ENCODE peak calls at places on chromosomes 6 and 20, in four cellular contexts. K is thoracic aorta, F is stomach, S is HL-60. G is an unnamed sample.
A peak's percentile ranks its signal among the peaks of the same experiment; 100 is the strongest.

GRCh38 chr6:85388531-85388930 is 61.4 kb upstream of the NT5E start:
- DNase-seq in K (no peak), F (no peak), S (no peak), G (no peak)

GRCh38 chr6:82917346-82918064 is 148.1 kb downstream of the UBE3D start:
- DNase-seq in K (no peak), F (no peak), S (no peak), G (no peak)

GRCh38 chr20:43744121-43744520 is 17.3 kb upstream of the GTSF1L start:
- DNase-seq in K (no peak), F (no peak), S (no peak), G (no peak)

GRCh38 chr6:52724406-52725121 is 38.7 kb downstream of the GSTA2 start:
- DNase-seq in K (peak; percentile 76), F (peak; percentile 82), S (peak; percentile 71), G (peak; percentile 93)

GRCh38 chr6:169320013-169320412 is 66.4 kb upstream of the THBS2 start:
- DNase-seq in K (no peak), F (no peak), S (no peak), G (no peak)

GRCh38 chr6:3751019-3751729 is at the start of gene PXDC1:
- DNase-seq in K (no peak), F (no peak), S (no peak), G (no peak)

GRCh38 chr20:5173763-5174162 is 47.0 kb downstream of the CDS2 start:
- DNase-seq in K (no peak), F (no peak), S (no peak), G (no peak)

GRCh38 chr6:45415778-45416518 is 38.2 kb upstream of the SUPT3H start:
- DNase-seq in K (no peak), F (no peak), S (no peak), G (no peak)

GRCh38 chr6:87274660-87275273 is 47.6 kb upstream of the SMIM8 start:
- DNase-seq in K (no peak), F (no peak), S (no peak), G (no peak)

GRCh38 chr6:31179896-31180295 is 9.4 kb upstream of the POU5F1 start:
- DNase-seq in K (no peak), F (no peak), S (no peak), G (no peak)

GRCh38 chr20:1944345-1945099 is 49.3 kb downstream of the SIRPA start:
- DNase-seq in K (no peak), F (no peak), S (no peak), G (no peak)

GRCh38 chr6:143772662-143773061 is 70.5 kb upstream of the LTV1 start:
- DNase-seq in K (no peak), F (no peak), S (no peak), G (no peak)

GRCh38 chr20:21548390-21549035 is 34.6 kb upstream of the NKX2-2 start:
- DNase-seq in K (no peak), F (no peak), S (no peak), G (no peak)

GRCh38 chr20:43746344-43747137 is 19.7 kb upstream of the GTSF1L start:
- DNase-seq in K (no peak), F (no peak), S (peak; percentile 25), G (no peak)

GRCh38 chr20:17225891-17226409 is 890 bp upstream of the PCSK2 start:
- DNase-seq in K (no peak), F (no peak), S (no peak), G (no peak)

GRCh38 chr20:13222319-13222716 is 1.2 kb downstream of the ISM1 start:
- DNase-seq in K (no peak), F (no peak), S (no peak), G (no peak)

GRCh38 chr6:150417899-150418824 is 49.4 kb downstream of the IYD start:
- DNase-seq in K (no peak), F (no peak), S (peak; percentile 44), G (no peak)

GRCh38 chr6:57313711-57314471 is 3.5 kb upstream of the PRIM2 start:
- DNase-seq in K (peak; percentile 17), F (no peak), S (no peak), G (no peak)

GRCh38 chr6:46983007-46983411 is 59.1 kb downstream of the ADGRF1 start:
- DNase-seq in K (no peak), F (no peak), S (no peak), G (no peak)

GRCh38 chr20:48923149-48923718 is 1.7 kb downstream of the ARFGEF2 start:
- DNase-seq in K (no peak), F (no peak), S (no peak), G (no peak)

GRCh38 chr6:2767327-2767985 is 2.3 kb downstream of the WRNIP1 start:
- DNase-seq in K (no peak), F (no peak), S (no peak), G (no peak)

GRCh38 chr20:32140603-32141002 is 31.1 kb downstream of the TM9SF4 start:
- DNase-seq in K (no peak), F (no peak), S (no peak), G (peak; percentile 46)

GRCh38 chr6:128519132-128519930 is 1.1 kb downstream of the PTPRK start:
- DNase-seq in K (no peak), F (peak; percentile 58), S (no peak), G (peak; percentile 76)

GRCh38 chr20:47501117-47501482 is 587 bp upstream of the NCOA3 start:
- DNase-seq in K (no peak), F (no peak), S (no peak), G (no peak)

GRCh38 chr20:61543086-61543485 is 291.0 kb downstream of the CDH4 start:
- DNase-seq in K (no peak), F (no peak), S (no peak), G (no peak)

GRCh38 chr6:167948716-167949115 is 48.8 kb upstream of the KIF25 start:
- DNase-seq in K (no peak), F (no peak), S (no peak), G (no peak)

GRCh38 chr6:43874814-43875590 is 105.0 kb downstream of the VEGFA start:
- DNase-seq in K (no peak), F (no peak), S (no peak), G (no peak)

GRCh38 chr6:108948252-108948651 is 100.0 kb downstream of the ARMC2 start:
- DNase-seq in K (no peak), F (peak; percentile 50), S (no peak), G (peak; percentile 46)

DNA sequence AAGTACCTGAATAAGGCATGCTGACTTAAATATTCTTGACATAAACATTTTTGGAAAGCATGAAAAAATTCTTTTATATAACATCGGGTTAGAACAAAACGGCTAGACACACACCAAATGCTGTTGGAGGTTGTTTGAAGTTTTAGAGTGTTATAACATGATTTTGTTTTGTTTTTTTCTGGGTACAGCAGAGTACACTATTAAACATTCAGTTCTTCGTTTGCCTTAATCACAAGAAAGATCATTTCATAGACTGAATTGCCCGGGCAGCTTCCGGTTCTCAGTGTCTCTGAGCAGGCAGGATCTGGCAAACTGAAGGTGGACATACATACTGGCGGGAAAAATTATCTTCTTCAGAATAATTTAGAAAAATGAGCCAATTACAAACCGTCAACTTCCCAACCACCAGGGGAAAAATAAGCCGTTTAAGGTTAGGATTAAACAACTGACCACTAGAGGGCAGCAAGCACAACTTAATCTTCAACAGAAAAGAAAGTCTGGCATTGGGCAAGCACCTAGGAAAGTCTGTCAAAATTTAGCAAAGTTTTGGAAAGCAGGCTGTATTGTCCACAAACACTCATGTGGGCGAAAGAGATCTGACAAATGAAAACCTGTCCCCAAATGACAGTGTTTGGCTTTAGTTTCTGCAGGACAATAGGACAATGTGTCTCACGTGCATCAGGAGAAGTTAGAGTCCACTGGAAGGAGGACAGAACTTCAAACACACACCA is 15.0 kb downstream of the ZNF217 start:
- DNase-seq in K (no peak), F (peak; percentile 47), S (peak; percentile 85), G (peak; percentile 41)
- H3K4me3 ChIP-seq in K (peak overlapping the region; percentile 38), F (peak overlapping the region; percentile 22), S (peak overlapping the region; percentile 39), G (peak overlapping the region; percentile 18)

DNA sequence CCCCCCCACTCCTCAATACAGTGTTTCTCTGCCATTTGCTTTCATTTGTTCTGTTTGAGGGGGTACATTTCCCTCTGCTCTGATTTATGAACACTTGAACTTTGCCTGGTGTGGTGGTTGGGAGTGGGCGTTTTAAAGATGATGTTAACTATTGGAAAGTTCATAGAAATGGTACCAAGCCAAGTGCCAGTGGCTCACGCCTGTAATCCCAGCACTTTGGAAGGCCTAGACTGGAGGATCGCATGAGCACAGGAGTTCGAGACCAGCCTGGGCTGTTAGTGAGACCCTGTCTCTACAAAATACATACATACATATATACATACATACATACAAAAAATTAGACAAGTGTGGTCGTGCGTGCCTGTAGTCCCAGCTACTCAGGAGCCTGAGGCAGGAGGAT is 1.1 kb downstream of the RAB32 start:
- DNase-seq in K (no peak), F (no peak), S (no peak), G (no peak)
- H3K4me3 ChIP-seq in K (peak overlapping the region; percentile 95), F (peak overlapping the region; percentile 59), S (peak overlapping the region; percentile 71), G (peak overlapping the region; percentile 83)

GRCh38 chr6:40362859-40363258 is 224.3 kb downstream of the LRFN2 start:
- DNase-seq in K (no peak), F (no peak), S (no peak), G (no peak)
- H3K4me3 ChIP-seq in K (no peak overlapping the region), F (no peak overlapping the region), S (no peak overlapping the region), G (no peak overlapping the region)

DNA sequence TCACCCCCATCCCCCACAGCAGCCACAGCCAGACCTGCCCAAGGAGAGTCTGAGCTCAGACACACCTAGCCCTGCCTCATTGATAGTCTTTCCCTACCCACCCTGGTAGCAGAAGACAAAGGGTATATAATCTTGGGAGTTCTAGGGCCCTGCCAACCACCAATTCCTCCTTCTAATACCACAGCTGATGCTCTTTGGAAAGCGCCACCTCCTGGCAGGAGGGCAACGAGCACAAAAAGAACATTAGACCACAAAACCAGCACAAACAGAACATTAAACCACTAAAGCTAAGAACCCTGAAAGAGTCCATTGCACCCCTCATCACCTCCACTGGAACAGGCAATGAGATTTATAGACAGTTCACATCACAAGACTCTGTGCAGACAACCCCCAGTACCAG is 195.8 kb upstream of the FUT9 start:
- DNase-seq in K (no peak), F (no peak), S (no peak), G (no peak)
- H3K4me3 ChIP-seq in K (no peak overlapping the region), F (no peak overlapping the region), S (no peak overlapping the region), G (no peak overlapping the region)

DNA sequence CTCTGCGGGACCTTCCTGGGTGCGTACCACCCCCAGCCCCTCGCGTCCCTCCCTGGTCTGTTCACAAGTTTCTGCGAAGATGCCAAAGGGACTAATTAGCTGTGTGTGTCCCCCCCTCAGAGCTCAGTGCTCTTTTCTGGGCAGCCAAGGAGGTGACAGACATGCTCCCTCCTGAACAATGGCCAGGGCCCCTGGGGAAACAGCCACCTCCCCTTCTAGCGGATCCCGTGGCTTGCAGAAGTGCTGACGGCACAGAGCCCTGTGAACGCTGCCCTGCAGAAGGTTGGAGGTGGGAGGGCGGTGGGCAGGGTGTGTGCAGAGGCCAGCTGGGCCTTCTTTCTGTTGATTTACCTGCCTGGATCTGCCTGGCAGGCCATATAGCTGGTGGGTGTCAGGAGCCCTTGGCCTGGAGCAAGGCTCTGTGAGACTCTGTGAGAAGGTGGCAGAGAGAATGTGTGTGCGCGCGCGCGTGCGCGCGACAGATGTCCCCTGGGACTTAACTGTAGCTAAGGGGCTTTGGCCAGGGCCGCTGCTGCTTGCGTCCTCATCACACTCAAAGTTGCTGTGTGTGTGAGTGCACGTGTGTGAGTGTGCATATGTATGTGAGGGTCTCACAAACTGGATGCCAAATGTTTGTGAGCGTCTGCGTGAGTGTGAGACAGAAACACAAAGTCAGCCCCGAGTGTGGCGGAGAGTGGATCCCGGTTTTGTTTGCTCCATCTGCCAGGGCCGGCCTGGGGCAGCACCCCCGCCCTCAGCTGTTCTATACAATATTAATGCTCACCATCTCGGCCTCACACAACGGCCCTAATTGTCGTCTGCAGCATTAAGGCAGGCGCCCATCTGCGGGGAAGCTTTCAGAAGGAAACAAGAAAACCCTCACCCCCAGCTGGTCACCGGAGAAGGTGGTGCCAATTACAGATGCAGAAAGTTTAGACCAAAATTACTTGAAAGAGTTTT is 3.4 kb upstream of the MYT1 start:
- DNase-seq in K (no peak), F (no peak), S (no peak), G (no peak)
- H3K4me3 ChIP-seq in K (no peak overlapping the region), F (no peak overlapping the region), S (no peak overlapping the region), G (no peak overlapping the region)

GRCh38 chr20:64164123-64164836 is at the start of gene MYT1:
- DNase-seq in K (no peak), F (no peak), S (no peak), G (no peak)
- H3K4me3 ChIP-seq in K (no peak within 1 kb of the TSS), F (no peak within 1 kb of the TSS), S (no peak within 1 kb of the TSS), G (no peak within 1 kb of the TSS)